ENCODE peak calls at places on chromosome 7, in nine cellular contexts. J, D, O, F, U, Q, E, P and T are unnamed samples.

GRCh38 chr7:106794276-106795136 is 70.6 kb upstream of the PIK3CG start:
- DNase-seq in F (no peak), J (no peak), Q (no peak), E (no peak), U (no peak), P (no peak), D (no peak), O (no peak), T (no peak)

GRCh38 chr7:43454936-43455518 is 127.9 kb upstream of the STK17A start:
- DNase-seq in E (no peak), D (peak), J (peak), U (no peak), O (peak), P (peak), F (peak), Q (no peak), T (no peak)

GRCh38 chr7:133051066-133051465 is 30.8 kb downstream of the CHCHD3 start:
- DNase-seq in E (no peak), F (no peak), O (no peak), Q (peak), P (no peak), J (no peak), U (no peak), D (peak), T (no peak)

GRCh38 chr7:26683277-26683676 is 181.1 kb downstream of the SKAP2 start:
- DNase-seq in J (no peak), F (no peak), U (no peak), P (no peak), E (no peak), Q (no peak), O (no peak), D (no peak), T (no peak)

GRCh38 chr7:133358728-133359127 is 105.8 kb downstream of the EXOC4 start:
- DNase-seq in F (no peak), E (no peak), O (no peak), D (no peak), J (no peak), P (no peak), Q (no peak), U (no peak), T (no peak)

GRCh38 chr7:26648429-26649015 is 215.9 kb downstream of the SKAP2 start:
- DNase-seq in F (peak), E (no peak), U (no peak), J (peak), Q (no peak), D (no peak), O (peak), P (peak), T (no peak)

GRCh38 chr7:66946545-66946944 is 25.5 kb downstream of the TMEM248 start:
- DNase-seq in J (no peak), P (no peak), E (no peak), O (no peak), F (no peak), D (peak), U (no peak), Q (no peak), T (no peak)

GRCh38 chr7:23469150-23469960 is 936 bp downstream of the IGF2BP3 start:
- DNase-seq in P (no peak), Q (peak), E (no peak), O (no peak), J (peak), U (no peak), D (peak), F (no peak), T (no peak)

GRCh38 chr7:131600578-131600977 is 44.1 kb upstream of the PODXL start:
- DNase-seq in P (peak), U (no peak), E (no peak), J (no peak), Q (no peak), O (no peak), F (no peak), D (no peak), T (no peak)

GRCh38 chr7:101308245-101309085 is 13.1 kb downstream of the IFT22 start:
- DNase-seq in F (peak), E (no peak), Q (peak), O (peak), J (peak), D (peak), U (no peak), P (no peak), T (peak)

GRCh38 chr7:139034855-139035587 is 821 bp downstream of the ZC3HAV1L start:
- DNase-seq in E (no peak), O (peak), Q (peak), P (no peak), D (peak), U (peak), F (no peak), J (peak), T (no peak)

GRCh38 chr7:2571409-2571808 is 12.6 kb downstream of the IQCE start:
- DNase-seq in J (no peak), Q (no peak), F (no peak), D (no peak), O (no peak), E (no peak), U (no peak), P (no peak), T (no peak)

GRCh38 chr7:47539398-47540052 is 42.4 kb downstream of the TNS3 start:
- DNase-seq in P (no peak), D (peak), F (no peak), O (no peak), U (no peak), E (no peak), Q (no peak), J (no peak), T (no peak)

GRCh38 chr7:120950026-120950538 is 495 bp upstream of the ING3 start:
- DNase-seq in J (no peak), E (no peak), U (no peak), Q (no peak), P (no peak), O (no peak), F (no peak), D (no peak), T (no peak)

GRCh38 chr7:148108381-148108780 is 482.2 kb upstream of the C7orf33 start:
- DNase-seq in D (no peak), F (no peak), U (no peak), O (no peak), Q (no peak), E (no peak), P (no peak), J (no peak), T (no peak)

GRCh38 chr7:106866298-106867281 is 1.5 kb downstream of the PIK3CG start:
- DNase-seq in O (no peak), P (no peak), U (no peak), F (no peak), Q (no peak), E (no peak), D (no peak), J (no peak), T (no peak)

GRCh38 chr7:138000081-138000701 is 1.7 kb downstream of the CREB3L2 start:
- DNase-seq in E (no peak), Q (peak), U (peak), F (peak), P (peak), J (peak), D (peak), O (no peak), T (no peak)

GRCh38 chr7:22387583-22387982 is 30.6 kb upstream of the RAPGEF5 start:
- DNase-seq in Q (no peak), P (peak), D (no peak), U (peak), E (no peak), J (no peak), F (no peak), O (no peak), T (no peak)

GRCh38 chr7:116630932-116631449 is 41.0 kb upstream of the MET start:
- DNase-seq in E (peak), O (peak), Q (peak), P (peak), J (peak), D (peak), U (peak), F (no peak), T (peak)

GRCh38 chr7:12623885-12624498 is 53.5 kb downstream of the SCIN start:
- DNase-seq in J (peak), E (no peak), Q (no peak), O (peak), P (no peak), D (peak), F (peak), U (no peak), T (no peak)

GRCh38 chr7:40221836-40222235 is 87.0 kb downstream of the SUGCT start:
- DNase-seq in U (no peak), O (peak), F (no peak), P (peak), J (peak), Q (no peak), D (peak), E (no peak), T (no peak)

GRCh38 chr7:81367335-81367801 is 402.5 kb downstream of the HGF start:
- DNase-seq in J (peak), P (peak), O (no peak), F (no peak), E (no peak), U (peak), Q (peak), D (peak), T (no peak)

GRCh38 chr7:116528008-116528789 is 3.4 kb downstream of the CAV1 start:
- DNase-seq in E (no peak), Q (peak), F (peak), O (peak), U (peak), J (peak), D (peak), P (peak), T (peak)

GRCh38 chr7:127504715-127505114 is 80.7 kb downstream of the GCC1 start:
- DNase-seq in D (peak), E (no peak), U (peak), Q (peak), F (no peak), O (peak), P (no peak), J (no peak), T (no peak)

GRCh38 chr7:19397917-19398316 is 252.7 kb upstream of the FERD3L start:
- DNase-seq in P (no peak), J (peak), O (peak), U (no peak), F (no peak), E (no peak), Q (no peak), D (no peak), T (no peak)

GRCh38 chr7:121480058-121480457 is 84.0 kb upstream of the FAM3C start:
- DNase-seq in J (peak), E (no peak), O (peak), Q (no peak), P (no peak), D (no peak), U (no peak), F (peak), T (no peak)

GRCh38 chr7:23349484-23350157 is 50.5 kb downstream of the MALSU1 start:
- DNase-seq in F (peak), O (peak), Q (no peak), D (no peak), E (no peak), U (no peak), J (peak), P (no peak), T (no peak)

GRCh38 chr7:2279873-2280272 is 34.4 kb downstream of the SNX8 start:
- DNase-seq in J (no peak), U (no peak), P (no peak), E (no peak), D (no peak), F (no peak), O (no peak), Q (no peak), T (no peak)

GRCh38 chr7:100545636-100546128 is 6.7 kb downstream of the AGFG2 start:
- DNase-seq in J (peak), U (no peak), E (peak), F (peak), D (peak), O (peak), Q (peak), P (peak), T (no peak)

GRCh38 chr7:114627231-114627630 is 212.6 kb downstream of the FOXP2 start:
- DNase-seq in J (no peak), F (no peak), D (no peak), O (no peak), P (no peak), E (no peak), U (no peak), Q (no peak), T (no peak)

GRCh38 chr7:73824986-73825385 is 5.8 kb upstream of the CLDN4 start:
- DNase-seq in D (no peak), E (no peak), F (peak), P (no peak), J (no peak), U (no peak), Q (peak), O (no peak), T (no peak)

GRCh38 chr7:832292-832967 is at the start of gene SUN1:
- DNase-seq in P (no peak), Q (peak), E (peak), O (peak), F (peak), J (peak), U (no peak), D (peak), T (peak)
- H3K4me3 ChIP-seq in P (no peak), Q (no peak), E (peak), O (peak), F (peak), J (peak), U (peak), D (no peak), T (no peak)

DNA sequence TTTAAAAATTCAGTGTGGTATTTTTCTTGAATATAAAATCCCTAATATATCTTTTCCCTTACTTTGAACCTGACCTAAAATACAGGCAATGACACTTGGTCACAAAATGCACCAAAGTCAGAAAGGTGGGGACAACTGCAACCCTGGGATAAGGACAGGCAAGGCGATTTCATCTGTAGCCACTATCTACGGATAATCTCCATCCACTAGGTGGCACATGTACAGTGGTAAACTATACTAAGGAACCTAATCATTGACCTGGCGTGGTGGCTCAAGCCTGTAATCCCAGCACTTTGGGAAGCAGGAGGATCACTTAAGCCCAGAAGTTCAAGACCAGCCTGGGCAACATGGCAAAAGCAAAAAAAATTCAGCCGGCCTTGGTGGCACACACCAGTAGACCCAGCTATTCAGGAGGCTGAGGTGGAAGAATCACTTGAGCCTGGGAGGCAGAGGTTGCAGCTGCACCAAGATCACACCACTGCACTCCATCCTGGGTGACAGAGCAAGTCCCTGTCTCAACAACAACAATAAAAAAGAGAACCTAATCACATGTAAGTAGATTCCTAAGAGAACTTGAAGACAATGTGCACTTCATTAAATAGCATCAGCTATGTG is 98.9 kb downstream of the KMT2C start:
- DNase-seq in J (peak), Q (peak), P (no peak), O (peak), D (peak), U (no peak), E (peak), F (no peak), T (no peak)
- TF ChIP-seq CTCF in J (peak), Q (no peak), P (peak), O (peak), D (peak), U (peak), E (peak), F (peak), T (peak)

DNA sequence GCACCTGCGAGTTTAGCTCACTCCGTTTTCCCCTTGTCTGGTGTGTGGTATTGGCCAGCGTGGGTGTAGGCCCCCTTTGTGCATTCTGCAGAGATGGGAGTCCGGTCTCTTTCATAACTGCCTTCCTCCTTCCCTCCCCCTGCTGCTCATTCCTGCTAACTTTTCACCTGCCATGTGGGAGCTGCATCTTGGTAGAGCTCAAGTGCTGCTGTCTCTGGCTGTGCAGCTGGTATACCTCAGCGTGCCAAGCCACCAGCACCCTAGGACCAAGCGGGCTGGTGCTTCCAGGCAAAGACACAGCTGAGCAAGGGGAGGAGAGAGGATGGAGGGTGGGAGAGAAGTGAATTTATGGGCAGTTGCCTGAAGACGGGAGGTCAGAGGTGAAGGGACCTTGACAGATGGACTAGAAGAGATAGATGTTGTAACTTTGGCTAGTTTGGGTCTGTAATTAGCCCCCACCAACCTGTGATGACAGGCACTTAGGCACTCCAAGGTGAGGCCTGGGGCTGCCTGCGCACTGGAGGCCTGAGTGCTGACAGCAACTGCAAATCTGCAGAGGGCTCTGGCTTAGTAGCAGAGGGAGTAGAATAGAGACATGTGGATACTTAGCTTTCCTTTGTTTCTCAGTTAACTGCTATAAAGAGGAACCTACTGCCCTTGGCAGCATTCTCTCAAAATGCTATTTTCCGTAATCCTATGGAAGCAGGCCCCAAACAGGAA is 148.8 kb upstream of the AGK start:
- DNase-seq in P (no peak), J (no peak), O (no peak), Q (no peak), U (peak), F (no peak), D (no peak), E (no peak), T (no peak)
- H3K4me3 ChIP-seq in P (no peak), J (no peak), O (no peak), Q (no peak), U (no peak), F (no peak), D (no peak), E (no peak), T (no peak)

GRCh38 chr7:68629-69028 is 123.7 kb upstream of the FAM20C start:
- DNase-seq in E (no peak), P (no peak), U (no peak), D (no peak), J (no peak), F (no peak), Q (peak), O (no peak), T (peak)
- TF ChIP-seq CTCF in E (peak), P (no peak), U (no peak), D (no peak), J (no peak), F (no peak), Q (no peak), O (no peak), T (no peak)

DNA sequence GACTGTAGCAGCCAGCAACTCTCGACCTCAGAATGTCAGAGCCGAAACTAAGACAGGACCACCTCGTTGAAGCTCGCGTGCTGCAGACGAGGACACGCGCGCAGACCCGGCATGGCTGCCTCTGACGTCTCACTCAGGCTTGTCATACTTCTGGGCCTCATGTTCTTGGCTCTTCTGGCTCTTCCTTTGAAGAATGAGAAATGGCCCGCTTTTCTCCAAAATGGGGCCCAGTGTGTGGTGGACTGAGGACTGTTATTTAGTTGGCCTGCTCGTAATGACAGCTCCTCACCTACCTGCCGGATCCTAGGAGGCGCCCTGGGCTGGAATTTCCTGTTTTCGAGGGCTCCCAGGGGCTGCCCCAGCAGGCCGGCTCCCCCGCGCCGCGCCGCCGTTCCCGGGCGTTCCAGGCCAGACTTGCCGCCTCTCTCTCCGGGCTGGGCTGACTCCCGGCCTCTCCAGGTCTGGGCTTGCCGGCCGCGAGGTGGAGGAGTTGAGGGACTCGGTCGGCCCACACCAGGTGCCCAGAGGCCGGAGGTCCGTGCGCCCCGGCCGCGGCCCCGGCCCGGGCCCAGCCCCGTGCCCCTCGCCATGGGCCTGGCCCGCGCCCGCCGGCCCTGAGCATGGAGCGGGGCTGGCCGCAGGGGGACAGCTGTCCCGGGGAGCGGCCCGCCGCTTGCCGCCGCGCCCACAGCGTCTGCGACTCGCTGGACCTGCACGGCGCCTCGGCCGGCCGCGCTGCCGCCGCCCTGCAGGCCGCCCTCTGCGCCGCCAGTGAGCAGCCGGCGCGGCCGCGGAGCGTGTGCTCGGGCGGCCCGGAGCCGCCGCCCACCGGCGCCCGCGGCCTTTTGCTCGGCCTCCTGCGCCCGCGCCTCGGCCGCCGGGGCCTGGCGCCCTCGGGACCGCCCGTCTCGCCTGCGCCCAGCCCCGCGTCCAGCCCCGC is 28.1 kb downstream of the AGAP3 start:
- DNase-seq in D (peak), U (no peak), E (no peak), J (peak), Q (peak), O (peak), F (no peak), P (no peak), T (peak)
- H3K4me3 ChIP-seq in D (no peak), U (peak), E (no peak), J (peak), Q (no peak), O (peak), F (peak), P (peak), T (peak)

DNA sequence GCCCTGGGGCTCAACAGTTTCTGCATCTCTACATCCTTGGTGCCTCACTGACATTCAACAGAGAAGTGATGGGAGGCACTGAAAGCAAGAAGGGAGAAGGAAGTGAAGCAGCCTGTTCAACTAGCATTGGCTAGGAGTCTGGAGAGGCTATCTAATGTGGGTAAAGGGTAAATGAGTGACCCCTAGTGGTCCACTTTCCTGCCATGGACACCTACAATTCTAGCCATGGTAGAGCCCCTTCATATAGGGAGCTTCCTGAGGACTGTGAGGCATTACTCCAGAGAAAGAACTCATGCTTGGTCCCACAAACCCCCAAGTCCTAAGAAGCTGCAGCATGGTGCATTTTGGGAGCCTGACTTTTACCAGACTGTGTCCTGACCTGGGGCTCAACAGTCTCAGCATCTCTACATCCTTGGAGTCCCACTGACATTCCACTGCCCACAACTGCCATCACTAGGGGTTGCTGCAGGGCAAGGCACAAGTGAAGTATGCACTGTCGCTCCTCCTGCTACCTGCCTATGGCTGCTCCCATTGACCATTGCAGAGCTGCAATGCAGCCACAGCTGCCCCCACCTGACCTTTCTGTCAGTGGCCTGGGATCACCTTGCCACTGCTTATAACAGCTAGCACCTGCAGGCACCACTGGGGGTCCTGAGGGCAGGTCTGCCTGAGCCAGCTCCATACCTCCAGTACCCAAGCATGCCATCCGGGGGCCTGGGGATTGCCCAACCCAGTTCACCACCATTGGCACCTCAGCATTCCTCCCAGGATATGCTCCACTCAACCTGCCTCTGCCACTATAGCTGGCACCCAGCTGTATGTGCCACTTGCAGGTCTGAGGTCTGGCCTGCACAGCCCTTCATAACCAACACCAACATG is 44.1 kb upstream of the CDK6 start:
- DNase-seq in E (no peak), U (no peak), D (peak), J (peak), Q (peak), F (no peak), O (peak), P (no peak), T (no peak)
- TF ChIP-seq CTCF in E (peak), U (peak), D (peak), J (no peak), Q (no peak), F (peak), O (peak), P (no peak), T (no peak)

GRCh38 chr7:8991159-8991558 is 557.8 kb downstream of the NXPH1 start:
- DNase-seq in J (no peak), D (no peak), F (no peak), E (no peak), P (no peak), O (no peak), Q (no peak), U (no peak), T (no peak)
- H3K4me3 ChIP-seq in J (no peak), D (no peak), F (no peak), E (no peak), P (no peak), O (no peak), Q (no peak), U (no peak), T (no peak)